ENCODE peak calls at places on chromosomes 1 and 21, in five cellular contexts. M is EL, R is cardiac muscle cell, K is T-helper 9 cell, D is NCI-H1092 treated with DMSO at 0.1 percent for 48 hours. P is an unnamed sample.

GRCh38 chr1:66050123-66050522 is 257.4 kb downstream of the PDE4B start:
- DNase-seq in R (no peak), D (no peak), M (no peak), K (no peak), P (no peak)

GRCh38 chr21:41147096-41147978 is 20.6 kb upstream of the BACE2 start:
- DNase-seq in K (no peak), M (no peak), D (peak), R (no peak), P (no peak)

GRCh38 chr21:43825936-43826622 is 36.7 kb downstream of the RRP1 start:
- DNase-seq in K (no peak), D (no peak), R (no peak), M (no peak), P (no peak)

GRCh38 chr1:43930168-43930948 is 3.2 kb upstream of the ARTN start:
- DNase-seq in D (no peak), R (no peak), M (no peak), K (no peak), P (no peak)

GRCh38 chr1:234963180-234963903 is 165.3 kb downstream of the TOMM20 start:
- DNase-seq in R (peak), D (no peak), M (peak), K (peak), P (peak)

GRCh38 chr1:177392336-177392735 is 221.6 kb downstream of the BRINP2 start:
- DNase-seq in M (no peak), K (no peak), D (no peak), R (no peak), P (no peak)

GRCh38 chr21:45418301-45419071 is 13.5 kb downstream of the COL18A1 start:
- DNase-seq in R (no peak), D (no peak), K (no peak), M (no peak), P (no peak)

GRCh38 chr1:172279951-172280350 is 140.5 kb upstream of the C1orf105 start:
- DNase-seq in K (no peak), R (peak), M (peak), D (no peak), P (no peak)

GRCh38 chr1:213538251-213538650 is 449.5 kb upstream of the PROX1 start:
- DNase-seq in M (no peak), D (no peak), K (no peak), R (no peak), P (no peak)

GRCh38 chr1:183227963-183228649 is 42.0 kb downstream of the LAMC2 start:
- DNase-seq in M (peak), D (peak), R (peak), K (no peak), P (no peak)

GRCh38 chr1:211632808-211633522 is 42.5 kb downstream of the NEK2 start:
- DNase-seq in D (no peak), M (peak), R (peak), K (no peak), P (no peak)